ENCODE peak calls at places on chromosomes 2 and 18, in nine cellular contexts. F is activated CD4-positive, alpha-beta T cell treated with anti-CD3 and anti-CD28 coated beads, Interleukin-2, amount 10 ng/mL, durations not matched to agents 7 days and 5 days; J is left ventricle myocardium inferior; M is lower leg skin; O is omental fat pad; K is hypothalamus; C is NCI-H510A treated with DMSO at 0.1 percent for 48 hours; Z is amygdala; Q is T-helper 1 cell. H is an unnamed sample.
A peak's percentile ranks its signal among the peaks of the same experiment; 100 is the strongest.

GRCh38 chr18:55473078-55473477 is 114.9 kb downstream of the TCF4 start:
- DNase-seq in J (no peak), O (no peak), F (no peak), Z (no peak), K (no peak), Q (no peak), C (no peak), M (no peak), H (no peak)

GRCh38 chr2:146317959-146318358 is 1526.9 kb upstream of the ACVR2A start:
- DNase-seq in J (no peak), O (no peak), K (no peak), F (no peak), Z (no peak), M (no peak), C (no peak), Q (no peak), H (no peak)

GRCh38 chr2:127807678-127808353 is 3.2 kb downstream of the WDR33 start:
- DNase-seq in M (no peak), O (no peak), C (no peak), F (no peak), Q (no peak), Z (no peak), K (no peak), J (no peak), H (no peak)

GRCh38 chr2:102585704-102586404 is 33.5 kb upstream of the SLC9A2 start:
- DNase-seq in M (no peak), C (no peak), O (no peak), Q (no peak), J (no peak), F (no peak), Z (no peak), K (no peak), H (no peak)

GRCh38 chr2:176132397-176133086 is 3.0 kb downstream of the HOXD8 start:
- DNase-seq in Z (no peak), O (no peak), C (no peak), F (peak; percentile 28), K (no peak), J (no peak), Q (no peak), M (no peak), H (no peak)

GRCh38 chr18:49072524-49072934 is 121.8 kb upstream of the SMAD7 start:
- DNase-seq in Z (no peak), J (no peak), Q (no peak), C (no peak), O (no peak), M (no peak), K (no peak), F (no peak), H (no peak)

GRCh38 chr2:26720322-26721166 is 28.0 kb downstream of the KCNK3 start:
- DNase-seq in Z (peak; percentile 16), M (peak; percentile 32), F (no peak), J (peak; percentile 87), Q (no peak), C (peak; percentile 39), O (peak; percentile 34), K (no peak), H (no peak)

GRCh38 chr2:190827720-190828119 is 52.9 kb upstream of the GLS start:
- DNase-seq in K (no peak), Z (no peak), O (no peak), C (no peak), F (no peak), J (no peak), M (no peak), Q (no peak), H (no peak)

GRCh38 chr18:8706981-8707940 is 1.9 kb downstream of the MTCL1 start:
- DNase-seq in F (no peak), M (peak; percentile 32), Q (no peak), C (peak; percentile 90), K (no peak), Z (peak; percentile 27), O (no peak), J (no peak), H (no peak)

GRCh38 chr2:239424337-239425045 is 23.7 kb upstream of the HDAC4 start:
- DNase-seq in C (no peak), K (no peak), Z (no peak), O (no peak), J (no peak), F (no peak), M (no peak), Q (no peak), H (no peak)

GRCh38 chr18:62788891-62789290 is 73.5 kb downstream of the PHLPP1 start:
- DNase-seq in Q (no peak), O (no peak), K (no peak), J (no peak), Z (no peak), F (no peak), M (no peak), C (peak; percentile 81), H (no peak)

GRCh38 chr2:96514521-96514920 is 9.4 kb upstream of the NEURL3 start:
- DNase-seq in K (no peak), Q (no peak), O (no peak), Z (no peak), J (no peak), F (no peak), M (no peak), C (no peak), H (no peak)

GRCh38 chr18:68234115-68234514 is 480.8 kb downstream of the TMX3 start:
- DNase-seq in O (no peak), Q (no peak), Z (no peak), J (no peak), K (no peak), C (no peak), M (no peak), F (no peak), H (no peak)

GRCh38 chr18:23154823-23155517 is 19.7 kb downstream of the CABLES1 start:
- DNase-seq in K (no peak), Q (no peak), J (no peak), M (no peak), O (no peak), F (no peak), C (no peak), Z (no peak), H (no peak)

GRCh38 chr2:101151859-101152194 is 645 bp upstream of the TBC1D8 start:
- DNase-seq in M (no peak), J (no peak), F (no peak), Q (no peak), K (no peak), Z (no peak), C (peak; percentile 25), O (no peak), H (no peak)

GRCh38 chr2:62465039-62465740 is 40.8 kb downstream of the TMEM17 start:
- DNase-seq in J (no peak), K (no peak), Q (no peak), C (no peak), O (no peak), Z (no peak), F (no peak), M (no peak), H (no peak)

GRCh38 chr2:101858246-101858645 is 133.5 kb upstream of the IL1R2 start:
- DNase-seq in O (no peak), M (no peak), Q (no peak), J (no peak), K (no peak), C (no peak), F (no peak), Z (no peak), H (no peak)

GRCh38 chr18:54983041-54983686 is 23.9 kb upstream of the CCDC68 start:
- DNase-seq in C (peak; percentile 74), J (no peak), Z (no peak), M (no peak), O (no peak), Q (no peak), F (peak; percentile 23), K (no peak), H (no peak)

GRCh38 chr18:67581178-67581577 is 64.7 kb upstream of the DSEL start:
- DNase-seq in K (no peak), J (no peak), F (no peak), O (no peak), M (no peak), Z (no peak), C (no peak), Q (no peak), H (no peak)

GRCh38 chr2:234322766-234323465 is 174.0 kb downstream of the ARL4C start:
- DNase-seq in M (no peak), Z (no peak), O (no peak), C (no peak), Q (no peak), K (no peak), J (no peak), F (no peak), H (no peak)

GRCh38 chr2:31384771-31385276 is 29.7 kb downstream of the XDH start:
- DNase-seq in Q (no peak), M (no peak), Z (no peak), J (no peak), C (no peak), F (no peak), O (no peak), K (no peak), H (no peak)

GRCh38 chr2:129813404-129813803 is 166.1 kb upstream of the RAB6C start:
- DNase-seq in M (no peak), C (no peak), Z (no peak), J (no peak), K (no peak), Q (no peak), O (no peak), F (no peak), H (no peak)

GRCh38 chr2:17311104-17311619 is 207.1 kb downstream of the RAD51AP2 start:
- DNase-seq in M (no peak), O (no peak), K (no peak), J (no peak), F (no peak), Z (no peak), Q (no peak), C (no peak), H (no peak)

GRCh38 chr2:29047083-29047840 is 27.1 kb downstream of the PCARE start:
- DNase-seq in J (no peak), C (peak; percentile 33), Q (no peak), K (no peak), M (no peak), O (no peak), Z (no peak), F (no peak), H (no peak)

GRCh38 chr2:216107320-216107719 is 1.8 kb upstream of the XRCC5 start:
- DNase-seq in C (no peak), K (no peak), Z (no peak), M (no peak), O (no peak), F (no peak), J (no peak), Q (no peak), H (no peak)

GRCh38 chr2:196718796-196719564 is 79.5 kb downstream of the CCDC150 start:
- DNase-seq in O (no peak), M (no peak), F (no peak), J (no peak), Z (no peak), C (peak; percentile 40), Q (no peak), K (no peak), H (no peak)

GRCh38 chr2:63712748-63713147 is 124.0 kb downstream of the MDH1 start:
- DNase-seq in O (no peak), J (no peak), Q (no peak), F (no peak), Z (no peak), M (no peak), K (no peak), C (no peak), H (no peak)

GRCh38 chr18:3340682-3341097 is 78.8 kb downstream of the MYL12B start:
- DNase-seq in F (no peak), O (no peak), C (peak; percentile 39), J (no peak), Q (no peak), M (no peak), Z (no peak), K (no peak), H (no peak)

GRCh38 chr2:44205169-44205568 is 36.5 kb downstream of the PPM1B start:
- DNase-seq in J (no peak), F (no peak), C (no peak), O (no peak), M (no peak), K (no peak), Z (no peak), Q (no peak), H (no peak)

GRCh38 chr2:65395621-65396347 is 36.6 kb downstream of the SPRED2 start:
- DNase-seq in C (no peak), J (no peak), F (no peak), Q (no peak), O (no peak), M (no peak), K (no peak), Z (no peak), H (no peak)

GRCh38 chr2:961786-962185 is 11.1 kb downstream of the SNTG2 start:
- DNase-seq in O (no peak), F (no peak), K (no peak), M (no peak), Q (no peak), Z (no peak), C (no peak), J (no peak), H (no peak)

H was measured in T-cell.